ENCODE peak calls at places on chromosomes 6 and 20, in four cellular contexts. P is fibroblast of lung, Q is neural crest cell, A is body of pancreas. N is an unnamed sample.

GRCh38 chr20:14963262-14963663 is 625.9 kb upstream of the FLRT3 start:
- DNase-seq in P (peak; percentile 50), Q (no peak), A (no peak), N (no peak)

GRCh38 chr6:138818496-138819194 is 22.8 kb downstream of the ECT2L start:
- DNase-seq in P (no peak), Q (no peak), A (no peak), N (no peak)

GRCh38 chr6:18016133-18016532 is 28.7 kb upstream of the KIF13A start:
- DNase-seq in P (peak; percentile 40), Q (no peak), A (no peak), N (no peak)

GRCh38 chr6:74054190-74054589 is 358.2 kb downstream of the CD109 start:
- DNase-seq in P (no peak), Q (no peak), A (no peak), N (no peak)

GRCh38 chr6:390914-391558 is 516 bp upstream of the IRF4 start:
- DNase-seq in P (peak; percentile 6), Q (no peak), A (no peak), N (no peak)

GRCh38 chr20:50284811-50285375 is 94.3 kb downstream of the CEBPB start:
- DNase-seq in P (no peak), Q (no peak), A (no peak), N (no peak)

GRCh38 chr20:47191074-47191673 is 165.3 kb downstream of the ZMYND8 start:
- DNase-seq in P (peak; percentile 49), Q (no peak), A (no peak), N (no peak)

GRCh38 chr6:109816452-109817374 is 125.6 kb downstream of the FIG4 start:
- DNase-seq in P (no peak), Q (no peak), A (no peak), N (no peak)

GRCh38 chr6:36930483-36930882 is 24.1 kb upstream of the PI16 start:
- DNase-seq in P (no peak), Q (no peak), A (no peak), N (no peak)

GRCh38 chr6:33091957-33092356 is 16.2 kb downstream of the HLA-DPB1 start:
- DNase-seq in P (no peak), Q (no peak), A (peak; percentile 49), N (peak; percentile 75)

GRCh38 chr6:141484726-141485125 is 648.0 kb upstream of the GJE1 start:
- DNase-seq in P (no peak), Q (no peak), A (no peak), N (no peak)

GRCh38 chr20:63497946-63498935 is 642 bp downstream of the EEF1A2 start:
- DNase-seq in P (peak; percentile 42), Q (no peak), A (no peak), N (peak; percentile 92)

GRCh38 chr20:4014031-4014474 is 1.3 kb downstream of the RNF24 start:
- DNase-seq in P (peak; percentile 79), Q (no peak), A (peak; percentile 62), N (peak; percentile 60)

GRCh38 chr20:18404172-18404571 is 62.7 kb downstream of the DZANK1 start:
- DNase-seq in P (peak; percentile 18), Q (no peak), A (no peak), N (no peak)

GRCh38 chr6:157570104-157570503 is 189.1 kb downstream of the ZDHHC14 start:
- DNase-seq in P (no peak), Q (no peak), A (no peak), N (no peak)

GRCh38 chr20:11047559-11047958 is 373.8 kb upstream of the JAG1 start:
- DNase-seq in P (peak; percentile 82), Q (no peak), A (no peak), N (peak; percentile 25)

GRCh38 chr20:16020971-16021370 is 552.3 kb downstream of the KIF16B start:
- DNase-seq in P (peak; percentile 56), Q (no peak), A (no peak), N (peak; percentile 2)

GRCh38 chr6:32255212-32256153 is 31.6 kb upstream of the NOTCH4 start:
- DNase-seq in P (peak; percentile 92), Q (peak; percentile 55), A (peak; percentile 47), N (peak; percentile 92)

GRCh38 chr20:13638496-13639477 is at the start of gene TASP1:
- DNase-seq in P (peak; percentile 94), Q (peak; percentile 78), A (peak; percentile 99), N (peak; percentile 95)

GRCh38 chr20:63858393-63859165 is 2.7 kb upstream of the ABHD16B start:
- DNase-seq in P (peak; percentile 45), Q (no peak), A (no peak), N (no peak)

GRCh38 chr6:21587182-21587924 is 6.2 kb upstream of the SOX4 start:
- DNase-seq in P (peak; percentile 71), Q (peak; percentile 58), A (peak; percentile 74), N (peak; percentile 79)

GRCh38 chr6:118580585-118581419 is 32.7 kb downstream of the PLN start:
- DNase-seq in P (peak; percentile 77), Q (peak; percentile 14), A (peak; percentile 31), N (peak; percentile 34)

GRCh38 chr6:137246164-137246563 is 27.0 kb upstream of the IFNGR1 start:
- DNase-seq in P (no peak), Q (no peak), A (no peak), N (no peak)

GRCh38 chr6:137248702-137249101 is 29.5 kb upstream of the IFNGR1 start:
- DNase-seq in P (no peak), Q (no peak), A (no peak), N (no peak)

GRCh38 chr6:137247724-137248123 is 28.5 kb upstream of the IFNGR1 start:
- DNase-seq in P (no peak), Q (no peak), A (no peak), N (no peak)

GRCh38 chr6:137241481-137242011 is 22.4 kb upstream of the IFNGR1 start:
- DNase-seq in P (peak; percentile 76), Q (no peak), A (no peak), N (no peak)

DNA sequence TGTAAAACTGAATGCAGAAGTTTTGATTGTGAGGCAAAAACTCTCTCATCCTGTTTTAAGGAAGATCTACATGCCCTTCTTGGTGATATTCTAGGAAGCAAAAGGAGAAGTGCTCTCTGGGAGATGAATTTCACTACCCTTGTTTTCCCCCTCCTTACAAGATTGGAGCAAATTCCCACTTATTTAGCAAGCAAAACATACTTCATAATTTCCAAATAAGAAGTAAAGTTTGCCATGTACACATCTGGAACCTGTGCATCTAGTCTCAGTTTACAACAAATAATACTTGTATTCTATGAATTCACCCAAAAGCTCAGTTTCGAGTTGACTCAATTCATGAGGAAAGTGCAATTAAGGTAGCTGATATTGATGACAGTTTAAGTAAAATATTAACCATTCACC is 27.6 kb upstream of the IFNGR1 start:
- DNase-seq in P (no peak), Q (no peak), A (no peak), N (no peak)
- TF ChIP-seq CTCF in P (no peak), Q (no peak), A (no peak), N (no peak)

GRCh38 chr20:34998331-34998950 is 42.8 kb downstream of the MYH7B start:
- DNase-seq in P (no peak), Q (no peak), A (no peak), N (no peak)
- TF ChIP-seq CTCF in P (no peak), Q (no peak), A (no peak), N (no peak)

DNA sequence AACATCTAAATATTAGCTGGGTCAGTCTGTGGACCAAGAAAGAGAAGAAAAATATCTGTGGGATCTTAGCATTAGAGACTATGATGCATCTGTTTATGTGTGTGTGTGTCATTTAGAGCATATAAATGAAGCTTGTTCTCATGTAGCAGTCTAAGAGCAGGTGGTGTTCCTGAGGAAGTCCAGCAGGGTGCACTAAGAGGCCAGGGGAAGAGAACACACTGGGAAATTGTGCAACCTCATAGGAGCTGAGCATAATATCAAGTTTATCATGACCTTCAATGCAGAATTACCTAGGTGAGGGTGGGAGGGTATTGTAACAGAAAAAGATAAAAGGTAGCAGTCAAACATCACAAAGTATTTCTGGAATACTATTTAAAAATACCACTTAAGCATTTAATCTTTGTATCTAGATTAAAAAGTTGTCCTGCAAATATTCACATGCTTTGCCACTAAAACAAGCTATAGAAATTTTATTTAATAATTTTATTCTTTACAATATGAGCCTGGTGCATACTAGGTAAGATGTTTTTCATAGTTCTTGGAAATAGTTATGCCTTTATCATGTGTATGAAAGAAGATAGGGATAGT is 80.5 kb downstream of the SMPDL3A start:
- DNase-seq in P (peak; percentile 35), Q (peak; percentile 22), A (peak; percentile 32), N (peak; percentile 58)
- TF ChIP-seq CTCF in P (peak; percentile 68), Q (peak; percentile 82), A (peak; percentile 35), N (peak; percentile 60)

DNA sequence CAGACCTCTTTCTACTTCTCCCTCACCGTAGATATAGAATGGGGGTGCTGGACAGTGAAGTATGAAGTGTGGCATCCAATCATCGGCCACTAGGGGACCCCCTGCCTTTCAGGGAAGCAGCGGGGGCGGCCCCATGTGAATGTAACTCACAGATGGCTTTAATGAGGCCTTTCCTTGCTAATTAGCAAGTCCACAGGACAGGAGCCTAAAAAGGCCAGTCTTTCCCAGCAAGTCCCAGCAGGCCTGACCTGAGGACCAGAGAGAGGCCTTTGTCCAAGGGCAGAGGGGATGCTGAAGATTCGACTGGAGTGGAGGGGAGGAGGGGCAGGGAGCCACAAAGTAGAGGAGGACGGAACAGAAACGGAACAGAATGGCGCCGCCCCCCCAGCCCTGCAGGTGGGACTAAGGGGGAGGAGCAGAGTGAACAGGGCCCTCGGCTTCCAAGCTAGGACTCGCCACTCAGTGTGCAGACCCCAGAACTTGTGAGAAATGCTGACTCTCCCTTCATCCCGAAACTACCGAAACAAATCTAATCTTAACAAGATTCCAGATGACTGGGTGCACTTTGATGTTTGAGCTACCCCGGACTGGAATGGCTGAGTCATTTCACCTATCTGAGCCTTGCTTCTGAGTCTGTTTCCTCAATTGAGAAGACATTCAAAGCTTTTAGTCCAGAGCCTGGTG is 5.8 kb downstream of the C6orf132 start:
- DNase-seq in P (peak; percentile 91), Q (peak; percentile 26), A (no peak), N (peak; percentile 64)
- TF ChIP-seq CTCF in P (peak; percentile 38), Q (peak; percentile 53), A (no peak), N (peak; percentile 36)

DNA sequence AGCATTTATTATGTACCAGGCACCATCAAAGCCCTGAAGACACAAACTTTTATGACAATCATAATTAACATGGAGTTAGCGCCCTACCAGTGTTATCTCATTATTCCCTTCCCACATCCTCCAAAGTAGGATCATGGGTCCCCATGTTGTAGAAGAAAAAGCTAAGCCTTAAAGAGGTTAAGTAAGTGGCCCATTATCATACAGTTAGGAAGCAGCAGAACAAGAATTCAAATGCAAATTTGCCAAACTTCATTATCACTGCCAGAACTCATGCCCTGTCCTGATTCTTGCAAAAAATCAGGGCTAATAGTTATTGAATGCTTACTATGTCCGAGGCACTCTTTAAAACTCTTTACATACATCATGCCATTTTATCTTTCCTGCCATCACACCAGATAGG is 310.6 kb downstream of the ZNF217 start:
- DNase-seq in P (no peak), Q (no peak), A (no peak), N (no peak)
- TF ChIP-seq CTCF in P (no peak), Q (no peak), A (no peak), N (no peak)

DNA sequence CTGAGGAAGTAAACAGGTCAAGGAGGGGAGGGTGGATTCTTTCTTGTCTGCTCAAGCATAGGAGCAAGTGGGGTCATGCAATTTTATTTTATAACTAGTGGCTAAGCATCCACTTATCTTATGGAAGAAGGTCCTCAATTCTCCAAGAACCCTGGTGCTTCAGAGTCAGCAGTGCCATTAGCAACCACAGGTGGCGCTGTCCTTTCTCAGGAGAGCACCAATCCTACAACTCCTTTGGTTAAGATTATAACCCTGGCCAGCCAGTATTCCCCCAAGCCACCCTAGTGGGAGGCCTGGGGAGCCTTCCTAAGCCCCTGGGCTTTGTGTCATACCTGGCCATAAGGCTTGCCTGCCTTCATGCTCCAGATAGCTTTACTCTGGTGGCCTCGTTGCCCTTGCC is 60.7 kb downstream of the PCSK2 start:
- DNase-seq in P (no peak), Q (no peak), A (no peak), N (no peak)
- TF ChIP-seq CTCF in P (no peak), Q (peak; percentile 42), A (no peak), N (no peak)

GRCh38 chr6:168990352-168990751 is 263.3 kb downstream of the THBS2 start:
- DNase-seq in P (no peak), Q (no peak), A (no peak), N (no peak)
- TF ChIP-seq CTCF in P (no peak), Q (no peak), A (no peak), N (no peak)